ENCODE peak calls at places on chromosomes 3 and 15, in seven cellular contexts. R is cardiac fibroblast, G is RWPE1, E is fibroblast of mammary gland, K is transverse colon, B is AG09309, O is AG10803. I is an unnamed sample.

GRCh38 chr15:74311734-74312444 is 55.6 kb downstream of the CYP11A1 start:
- DNase-seq in E (no peak), B (no peak), R (peak), G (peak), O (peak), K (no peak), I (no peak)

GRCh38 chr3:101588626-101589025 is 14.6 kb downstream of the PCNP start:
- DNase-seq in G (no peak), O (no peak), E (peak), K (no peak), R (no peak), B (no peak), I (no peak)

GRCh38 chr3:33006571-33007286 is 55.3 kb downstream of the CCR4 start:
- DNase-seq in O (no peak), R (no peak), G (no peak), B (no peak), K (no peak), E (no peak), I (no peak)

GRCh38 chr3:43286886-43287301 is 554 bp downstream of the SNRK start:
- DNase-seq in R (peak), G (peak), O (peak), E (peak), K (peak), B (no peak), I (no peak)

GRCh38 chr3:145032790-145033189 is 1061.2 kb downstream of the DIPK2A start:
- DNase-seq in O (no peak), B (no peak), E (peak), R (no peak), G (no peak), K (no peak), I (no peak)

GRCh38 chr3:14413381-14414071 is 11.1 kb downstream of the SLC6A6 start:
- DNase-seq in K (no peak), E (peak), R (no peak), G (no peak), B (no peak), O (no peak), I (no peak)

GRCh38 chr3:51637941-51638471 is 33.0 kb upstream of the TEX264 start:
- DNase-seq in O (peak), R (peak), G (peak), E (peak), B (peak), K (peak), I (no peak)

GRCh38 chr3:183515968-183516851 is 39.3 kb downstream of the KLHL6 start:
- DNase-seq in K (peak), E (no peak), B (no peak), R (no peak), O (no peak), G (no peak), I (no peak)

GRCh38 chr3:47781326-47781684 is 388 bp downstream of the SMARCC1 start:
- DNase-seq in R (peak), E (peak), K (peak), G (peak), B (no peak), O (no peak), I (peak)

GRCh38 chr3:1501396-1501795 is 408.6 kb downstream of the CNTN6 start:
- DNase-seq in B (no peak), R (no peak), E (no peak), K (no peak), G (no peak), O (no peak), I (no peak)

GRCh38 chr3:64885055-64885454 is 197.3 kb upstream of the ADAMTS9 start:
- DNase-seq in R (no peak), B (no peak), E (no peak), G (no peak), K (no peak), O (no peak), I (no peak)

GRCh38 chr3:112018712-112019111 is 15.8 kb upstream of the TMPRSS7 start:
- DNase-seq in K (no peak), O (no peak), R (no peak), G (no peak), E (no peak), B (no peak), I (no peak)

GRCh38 chr3:144444061-144444460 is 472.4 kb downstream of the DIPK2A start:
- DNase-seq in B (no peak), K (no peak), E (no peak), R (no peak), G (no peak), O (no peak), I (no peak)

GRCh38 chr3:158718490-158719170 is 13.6 kb downstream of the RARRES1 start:
- DNase-seq in R (peak), G (peak), K (peak), B (peak), E (peak), O (peak), I (no peak)

GRCh38 chr3:37742574-37743212 is 119.0 kb upstream of the CTDSPL start:
- DNase-seq in G (no peak), E (peak), K (no peak), B (no peak), O (no peak), R (no peak), I (no peak)

GRCh38 chr3:37740471-37740870 is 121.2 kb upstream of the CTDSPL start:
- DNase-seq in B (no peak), E (no peak), O (no peak), K (no peak), G (no peak), R (no peak), I (no peak)

GRCh38 chr3:37739579-37740290 is 121.9 kb upstream of the CTDSPL start:
- DNase-seq in K (no peak), B (no peak), G (no peak), O (no peak), E (no peak), R (no peak), I (no peak)

GRCh38 chr3:37742121-37742520 is 119.6 kb upstream of the CTDSPL start:
- DNase-seq in O (no peak), G (no peak), E (no peak), K (no peak), B (no peak), R (no peak), I (no peak)

DNA sequence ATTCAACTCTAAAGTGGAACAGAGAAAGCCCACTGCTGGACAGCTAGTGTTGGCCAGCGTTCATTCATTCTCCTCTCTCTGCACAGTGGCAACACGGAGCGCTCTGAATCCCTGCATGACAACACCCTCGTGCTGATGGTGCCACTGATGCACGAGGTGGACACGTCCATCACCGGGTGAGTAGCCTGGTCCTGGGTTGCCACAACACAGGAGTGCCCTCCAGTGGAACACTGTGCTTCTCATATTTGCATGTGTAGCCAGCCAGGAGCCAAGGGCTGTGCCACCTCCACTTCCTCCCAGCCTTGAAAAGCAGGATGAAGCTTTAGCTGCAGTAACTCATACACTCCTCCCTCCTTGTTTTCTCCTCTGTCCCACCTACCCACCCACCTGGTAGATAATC is 120.0 kb upstream of the CTDSPL start:
- DNase-seq in K (peak), O (no peak), R (peak), B (no peak), G (peak), E (peak), I (no peak)
- TF ChIP-seq CTCF in K (peak), O (peak), R (peak), B (peak), G (no peak), E (peak), I (no peak)

DNA sequence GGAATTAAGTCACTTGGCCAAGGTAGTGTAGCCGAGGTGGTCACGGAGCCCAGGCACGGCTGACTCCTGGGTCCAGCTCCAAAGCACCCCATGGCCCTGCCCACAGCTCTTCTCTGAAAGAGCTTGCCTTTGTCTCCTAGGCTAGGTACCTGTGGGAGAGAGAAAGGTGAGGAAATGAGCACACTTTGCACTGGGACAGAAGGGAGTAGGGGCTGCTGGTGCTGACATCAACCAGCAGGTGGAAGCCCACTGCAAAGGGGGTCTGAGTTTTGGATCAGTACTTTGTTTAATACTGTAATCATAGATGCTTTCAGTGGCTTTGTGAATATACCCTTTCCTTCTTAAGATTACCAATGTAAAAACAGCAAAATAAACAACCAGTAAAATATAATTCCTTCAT is 128.3 kb upstream of the EIF1B start:
- DNase-seq in B (no peak), G (no peak), O (no peak), K (no peak), E (no peak), R (no peak), I (no peak)
- TF ChIP-seq CTCF in B (no peak), G (no peak), O (peak), K (no peak), E (no peak), R (peak), I (peak)

GRCh38 chr15:52803543-52804306 is 13.6 kb upstream of the ONECUT1 start:
- DNase-seq in R (no peak), E (no peak), B (no peak), G (no peak), K (no peak), O (no peak), I (no peak)

GRCh38 chr15:52808441-52808840 is 18.3 kb upstream of the ONECUT1 start:
- DNase-seq in E (peak), G (no peak), K (no peak), B (no peak), O (peak), R (no peak), I (no peak)

GRCh38 chr15:52804526-52805081 is 14.5 kb upstream of the ONECUT1 start:
- DNase-seq in G (no peak), B (no peak), R (no peak), E (no peak), O (no peak), K (no peak), I (no peak)

GRCh38 chr15:52806284-52806655 is 16.1 kb upstream of the ONECUT1 start:
- DNase-seq in R (no peak), G (no peak), K (no peak), E (no peak), B (no peak), O (no peak), I (no peak)

DNA sequence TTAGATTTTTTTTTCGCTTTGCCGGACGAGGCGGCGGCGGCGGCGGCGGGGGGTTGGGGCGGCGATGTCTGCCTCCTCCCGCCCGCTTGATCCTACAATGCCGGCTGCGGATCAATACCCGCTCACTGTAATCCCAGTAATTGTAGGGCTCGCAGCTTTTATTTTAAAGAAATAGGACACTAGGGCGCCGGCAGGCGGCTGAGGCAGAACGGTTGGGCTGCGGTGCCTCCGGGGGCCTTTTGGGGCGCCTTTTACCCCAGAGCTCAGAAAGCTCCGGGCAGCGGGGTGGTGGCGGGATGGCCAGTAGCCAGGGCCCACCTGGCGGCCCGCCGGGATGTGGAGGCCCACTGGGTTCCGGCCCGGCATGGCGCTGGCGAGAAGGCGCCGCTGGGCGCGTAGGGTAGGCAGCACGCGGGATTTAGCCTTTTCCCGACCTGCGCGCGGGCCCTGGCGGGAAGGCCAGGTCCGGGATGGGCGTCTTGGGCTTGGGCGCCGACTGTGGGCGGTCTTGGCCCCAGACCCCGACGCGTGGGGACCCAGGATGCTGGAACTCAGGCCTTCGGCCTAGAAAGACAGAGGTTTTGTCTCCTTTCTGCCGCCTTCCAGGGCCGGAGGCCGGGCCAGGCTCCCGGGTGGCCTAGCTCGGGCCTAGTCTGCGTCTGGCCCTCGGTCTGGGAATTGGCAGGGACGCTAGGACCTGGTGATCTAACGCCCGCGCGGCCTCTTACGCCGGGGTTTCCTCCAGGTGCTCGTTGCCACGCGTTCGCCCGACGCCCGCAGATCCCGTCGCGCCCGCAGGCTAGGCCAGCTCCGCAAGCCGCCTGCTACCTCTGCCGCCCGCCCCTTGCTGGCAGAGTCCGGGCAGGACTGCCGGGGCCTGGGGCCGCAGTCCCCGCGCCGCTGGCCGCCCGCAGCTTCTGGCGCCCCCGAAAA is 15.5 kb upstream of the ONECUT1 start:
- DNase-seq in B (no peak), O (no peak), G (no peak), R (no peak), K (no peak), E (no peak), I (no peak)
- TF ChIP-seq CTCF in B (no peak), O (peak), G (no peak), R (peak), K (no peak), E (peak), I (peak)

GRCh38 chr3:25594007-25594502 is 70.7 kb downstream of the TOP2B start:
- DNase-seq in G (peak), B (peak), R (peak), K (no peak), O (peak), E (peak), I (no peak)

GRCh38 chr3:25589104-25589782 is 75.5 kb downstream of the TOP2B start:
- DNase-seq in B (no peak), O (no peak), E (no peak), G (no peak), R (no peak), K (no peak), I (no peak)

GRCh38 chr3:25588441-25589103 is 76.1 kb downstream of the TOP2B start:
- DNase-seq in O (no peak), K (no peak), E (no peak), R (no peak), B (no peak), G (no peak), I (no peak)

GRCh38 chr3:25589783-25590258 is 74.9 kb downstream of the TOP2B start:
- DNase-seq in E (no peak), K (no peak), G (no peak), R (peak), B (no peak), O (no peak), I (no peak)

DNA sequence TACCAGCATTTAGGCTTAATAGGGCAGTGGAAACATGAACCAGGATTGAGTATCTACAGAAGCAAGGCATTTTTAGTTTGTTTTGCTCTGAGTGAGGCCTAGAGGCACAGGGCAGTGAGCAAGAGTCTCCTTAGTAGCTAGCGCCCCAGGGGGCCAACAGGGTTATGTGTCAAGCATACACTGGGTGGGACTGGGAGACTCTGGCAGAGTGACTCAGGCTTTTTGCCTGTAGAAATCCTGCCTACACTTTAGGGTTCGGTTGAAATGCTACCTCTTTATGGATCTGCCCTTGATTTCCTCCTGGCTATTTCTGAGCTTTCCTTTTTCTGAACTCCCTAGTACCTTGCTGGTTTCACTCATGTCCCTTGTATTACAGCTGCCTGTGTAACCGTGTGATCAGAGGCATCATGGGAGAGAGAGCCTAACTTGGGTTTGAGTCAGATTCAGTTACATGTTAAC is 72.2 kb downstream of the TOP2B start:
- DNase-seq in K (no peak), G (peak), R (peak), O (peak), B (peak), E (peak), I (no peak)
- TF ChIP-seq CTCF in K (no peak), G (no peak), R (peak), O (peak), B (peak), E (peak), I (no peak)

GRCh38 chr15:67592245-67592644 is 49.7 kb downstream of the MAP2K5 start:
- DNase-seq in E (no peak), B (no peak), G (no peak), R (no peak), K (no peak), O (no peak), I (no peak)

GRCh38 chr15:67593561-67593960 is 51.1 kb downstream of the MAP2K5 start:
- DNase-seq in R (no peak), G (no peak), K (no peak), B (no peak), O (no peak), E (no peak), I (no peak)

GRCh38 chr15:67594793-67595192 is 52.3 kb downstream of the MAP2K5 start:
- DNase-seq in R (no peak), O (no peak), G (no peak), K (no peak), E (no peak), B (no peak), I (no peak)

GRCh38 chr15:67590191-67590590 is 47.7 kb downstream of the MAP2K5 start:
- DNase-seq in G (no peak), R (no peak), O (no peak), B (no peak), K (no peak), E (no peak), I (no peak)

DNA sequence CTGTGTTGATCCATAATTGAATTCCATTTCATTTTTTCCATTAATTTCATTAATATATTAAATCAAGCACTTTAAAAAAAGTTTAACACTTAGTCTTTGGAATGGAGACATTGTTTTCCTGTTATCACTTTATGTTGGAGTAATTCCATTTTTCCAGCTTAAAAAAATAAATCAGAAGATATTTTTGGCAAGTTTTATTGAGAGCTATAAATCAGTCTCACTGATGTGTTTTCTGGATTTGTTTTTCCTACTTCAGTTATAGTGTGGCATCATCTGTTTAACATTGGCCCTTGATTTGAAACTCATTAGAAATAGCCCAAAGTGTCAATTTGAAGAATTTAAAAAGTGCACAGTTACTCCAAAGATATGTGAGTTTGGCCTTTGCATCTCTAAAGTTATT is 53.1 kb downstream of the MAP2K5 start:
- DNase-seq in R (no peak), B (no peak), O (no peak), K (no peak), E (no peak), G (no peak), I (no peak)
- TF ChIP-seq CTCF in R (no peak), B (no peak), O (no peak), K (no peak), E (no peak), G (no peak), I (no peak)

GRCh38 chr15:25605171-25605570 is 166.3 kb upstream of the UBE3A start:
- DNase-seq in B (no peak), E (no peak), O (no peak), R (no peak), G (no peak), K (no peak), I (no peak)
- TF ChIP-seq CTCF in B (no peak), E (no peak), O (no peak), R (no peak), G (no peak), K (no peak), I (no peak)

GRCh38 chr15:39628131-39628482 is 47.2 kb downstream of the THBS1 start:
- DNase-seq in B (no peak), G (no peak), O (no peak), K (no peak), E (no peak), R (no peak), I (no peak)
- TF ChIP-seq CTCF in B (peak), G (no peak), O (peak), K (peak), E (peak), R (peak), I (peak)

GRCh38 chr3:187281191-187281714 is 10.3 kb downstream of the MASP1 start:
- DNase-seq in R (peak), G (no peak), E (peak), K (no peak), B (peak), O (peak), I (no peak)
- TF ChIP-seq CTCF in R (peak), G (no peak), E (peak), K (no peak), B (peak), O (peak), I (no peak)